ENCODE peak calls at places on chromosomes 12 and 14, in six cellular contexts. One of them, this sample, is unnamed.

GRCh38 chr12:29674463-29674862 is 109.3 kb downstream of the TMTC1 start:
- DNase-seq in COR-L47: no peak
- DNase-seq in HFFc6: no peak
- DNase-seq in fibroblast of the aortic adventitia: no peak
- DNase-seq in NCI-H2081: no peak
- DNase-seq in cardiac fibroblast: no peak
- DNase-seq in this sample: no peak

GRCh38 chr12:28998662-28999120 is 150.4 kb upstream of the FAR2 start:
- DNase-seq in cardiac fibroblast: peak
- DNase-seq in COR-L47: no peak
- DNase-seq in NCI-H2081: no peak
- DNase-seq in HFFc6: no peak
- DNase-seq in fibroblast of the aortic adventitia: peak
- DNase-seq in this sample: peak

GRCh38 chr12:1205512-1206060 is 214.6 kb downstream of the ERC1 start:
- DNase-seq in cardiac fibroblast: no peak
- DNase-seq in HFFc6: peak
- DNase-seq in COR-L47: no peak
- DNase-seq in NCI-H2081: no peak
- DNase-seq in fibroblast of the aortic adventitia: peak
- DNase-seq in this sample: no peak

GRCh38 chr12:127625372-127625771 is 641.6 kb upstream of the TMEM132C start:
- DNase-seq in NCI-H2081: no peak
- DNase-seq in cardiac fibroblast: no peak
- DNase-seq in HFFc6: no peak
- DNase-seq in fibroblast of the aortic adventitia: no peak
- DNase-seq in COR-L47: no peak
- DNase-seq in this sample: no peak

GRCh38 chr14:59154383-59154782 is 34.1 kb upstream of the DAAM1 start:
- DNase-seq in COR-L47: no peak
- DNase-seq in HFFc6: no peak
- DNase-seq in cardiac fibroblast: peak
- DNase-seq in NCI-H2081: no peak
- DNase-seq in fibroblast of the aortic adventitia: no peak
- DNase-seq in this sample: no peak

GRCh38 chr12:52202361-52203078 is 10.7 kb upstream of the KRT80 start:
- DNase-seq in cardiac fibroblast: peak
- DNase-seq in HFFc6: no peak
- DNase-seq in NCI-H2081: no peak
- DNase-seq in COR-L47: no peak
- DNase-seq in fibroblast of the aortic adventitia: no peak
- DNase-seq in this sample: no peak

GRCh38 chr14:85315891-85316290 is 214.1 kb upstream of the FLRT2 start:
- DNase-seq in HFFc6: no peak
- DNase-seq in fibroblast of the aortic adventitia: no peak
- DNase-seq in cardiac fibroblast: no peak
- DNase-seq in NCI-H2081: no peak
- DNase-seq in COR-L47: no peak
- DNase-seq in this sample: no peak

GRCh38 chr14:50944647-50945413 is 547 bp upstream of the PYGL start:
- DNase-seq in cardiac fibroblast: peak
- DNase-seq in HFFc6: no peak
- DNase-seq in NCI-H2081: peak
- DNase-seq in COR-L47: peak
- DNase-seq in fibroblast of the aortic adventitia: peak
- DNase-seq in this sample: no peak

GRCh38 chr14:64717870-64718269 is 13.6 kb downstream of the PLEKHG3 start:
- DNase-seq in HFFc6: no peak
- DNase-seq in cardiac fibroblast: no peak
- DNase-seq in fibroblast of the aortic adventitia: no peak
- DNase-seq in NCI-H2081: no peak
- DNase-seq in COR-L47: no peak
- DNase-seq in this sample: peak

GRCh38 chr12:69428351-69429048 is 41.7 kb upstream of the FRS2 start:
- DNase-seq in HFFc6: no peak
- DNase-seq in cardiac fibroblast: peak
- DNase-seq in fibroblast of the aortic adventitia: peak
- DNase-seq in COR-L47: no peak
- DNase-seq in NCI-H2081: no peak
- DNase-seq in this sample: no peak

GRCh38 chr14:89660183-89660582 is 243.2 kb upstream of the FOXN3 start:
- DNase-seq in fibroblast of the aortic adventitia: peak
- DNase-seq in HFFc6: peak
- DNase-seq in cardiac fibroblast: peak
- DNase-seq in COR-L47: no peak
- DNase-seq in NCI-H2081: no peak
- DNase-seq in this sample: no peak

GRCh38 chr12:109604132-109604585 is 30.6 kb downstream of the MVK start:
- DNase-seq in cardiac fibroblast: no peak
- DNase-seq in fibroblast of the aortic adventitia: no peak
- DNase-seq in NCI-H2081: no peak
- DNase-seq in HFFc6: no peak
- DNase-seq in COR-L47: no peak
- DNase-seq in this sample: no peak

GRCh38 chr12:4274396-4274959 is 916 bp downstream of the CCND2 start:
- DNase-seq in NCI-H2081: no peak
- DNase-seq in HFFc6: no peak
- DNase-seq in fibroblast of the aortic adventitia: no peak
- DNase-seq in COR-L47: no peak
- DNase-seq in cardiac fibroblast: no peak
- DNase-seq in this sample: peak

GRCh38 chr12:93883436-93884154 is 206.4 kb downstream of the CRADD start:
- DNase-seq in fibroblast of the aortic adventitia: peak
- DNase-seq in HFFc6: peak
- DNase-seq in COR-L47: no peak
- DNase-seq in cardiac fibroblast: peak
- DNase-seq in NCI-H2081: no peak
- DNase-seq in this sample: no peak

GRCh38 chr14:51929156-51929555 is 60.2 kb upstream of the RTRAF start:
- DNase-seq in HFFc6: peak
- DNase-seq in fibroblast of the aortic adventitia: peak
- DNase-seq in COR-L47: no peak
- DNase-seq in cardiac fibroblast: peak
- DNase-seq in NCI-H2081: no peak
- DNase-seq in this sample: no peak

GRCh38 chr14:100767003-100767787 is 40.5 kb downstream of the DLK1 start:
- DNase-seq in NCI-H2081: no peak
- DNase-seq in cardiac fibroblast: no peak
- DNase-seq in COR-L47: no peak
- DNase-seq in fibroblast of the aortic adventitia: no peak
- DNase-seq in HFFc6: no peak
- DNase-seq in this sample: peak

GRCh38 chr12:128796439-128797118 is 27.2 kb downstream of the SLC15A4 start:
- DNase-seq in cardiac fibroblast: no peak
- DNase-seq in COR-L47: no peak
- DNase-seq in fibroblast of the aortic adventitia: no peak
- DNase-seq in NCI-H2081: no peak
- DNase-seq in HFFc6: no peak
- DNase-seq in this sample: no peak

GRCh38 chr12:119613319-119613936 is 19.9 kb downstream of the TMEM233 start:
- DNase-seq in fibroblast of the aortic adventitia: peak
- DNase-seq in NCI-H2081: no peak
- DNase-seq in COR-L47: no peak
- DNase-seq in HFFc6: no peak
- DNase-seq in cardiac fibroblast: no peak
- DNase-seq in this sample: no peak

GRCh38 chr12:74903522-74903921 is 306.1 kb downstream of the KCNC2 start:
- DNase-seq in COR-L47: no peak
- DNase-seq in fibroblast of the aortic adventitia: no peak
- DNase-seq in cardiac fibroblast: no peak
- DNase-seq in HFFc6: no peak
- DNase-seq in NCI-H2081: no peak
- DNase-seq in this sample: peak

GRCh38 chr12:42315108-42315507 is 10.8 kb downstream of the ZCRB1 start:
- DNase-seq in cardiac fibroblast: no peak
- DNase-seq in HFFc6: no peak
- DNase-seq in COR-L47: no peak
- DNase-seq in NCI-H2081: no peak
- DNase-seq in fibroblast of the aortic adventitia: no peak
- DNase-seq in this sample: no peak

GRCh38 chr12:116381744-116382455 is 104.4 kb upstream of the MED13L start:
- DNase-seq in cardiac fibroblast: peak
- DNase-seq in COR-L47: no peak
- DNase-seq in NCI-H2081: no peak
- DNase-seq in fibroblast of the aortic adventitia: peak
- DNase-seq in HFFc6: peak
- DNase-seq in this sample: peak

GRCh38 chr12:49933793-49934192 is 16.7 kb upstream of the AQP2 start:
- DNase-seq in NCI-H2081: no peak
- DNase-seq in fibroblast of the aortic adventitia: peak
- DNase-seq in HFFc6: no peak
- DNase-seq in COR-L47: no peak
- DNase-seq in cardiac fibroblast: peak
- DNase-seq in this sample: no peak

GRCh38 chr14:23359167-23359626 is 5.8 kb downstream of the EFS start:
- DNase-seq in HFFc6: no peak
- DNase-seq in fibroblast of the aortic adventitia: no peak
- DNase-seq in COR-L47: no peak
- DNase-seq in cardiac fibroblast: no peak
- DNase-seq in NCI-H2081: no peak
- DNase-seq in this sample: no peak

GRCh38 chr12:124929649-124930419 is 15.4 kb upstream of the UBC start:
- DNase-seq in cardiac fibroblast: no peak
- DNase-seq in NCI-H2081: no peak
- DNase-seq in fibroblast of the aortic adventitia: no peak
- DNase-seq in HFFc6: no peak
- DNase-seq in COR-L47: no peak
- DNase-seq in this sample: no peak

GRCh38 chr14:53190938-53191337 is 37.8 kb upstream of the DDHD1 start:
- DNase-seq in COR-L47: no peak
- DNase-seq in cardiac fibroblast: peak
- DNase-seq in NCI-H2081: no peak
- DNase-seq in fibroblast of the aortic adventitia: peak
- DNase-seq in HFFc6: no peak
- DNase-seq in this sample: no peak

GRCh38 chr14:23299558-23299957 is 3.1 kb downstream of the PPP1R3E start:
- DNase-seq in COR-L47: peak
- DNase-seq in NCI-H2081: peak
- DNase-seq in HFFc6: peak
- DNase-seq in fibroblast of the aortic adventitia: peak
- DNase-seq in cardiac fibroblast: peak
- DNase-seq in this sample: no peak

GRCh38 chr12:11660624-11661023 is 11.2 kb downstream of the ETV6 start:
- DNase-seq in NCI-H2081: no peak
- DNase-seq in fibroblast of the aortic adventitia: no peak
- DNase-seq in cardiac fibroblast: no peak
- DNase-seq in HFFc6: no peak
- DNase-seq in COR-L47: no peak
- DNase-seq in this sample: no peak

GRCh38 chr12:27077586-27077985 is 4.8 kb downstream of the C12orf71 start:
- DNase-seq in NCI-H2081: no peak
- DNase-seq in fibroblast of the aortic adventitia: no peak
- DNase-seq in COR-L47: no peak
- DNase-seq in HFFc6: no peak
- DNase-seq in cardiac fibroblast: no peak
- DNase-seq in this sample: no peak

GRCh38 chr14:102772781-102773570 is 4.3 kb upstream of the TRAF3 start:
- DNase-seq in NCI-H2081: no peak
- DNase-seq in cardiac fibroblast: peak
- DNase-seq in fibroblast of the aortic adventitia: no peak
- DNase-seq in COR-L47: peak
- DNase-seq in HFFc6: no peak
- DNase-seq in this sample: peak

GRCh38 chr12:101857043-101857558 is 20.3 kb upstream of the DRAM1 start:
- DNase-seq in COR-L47: no peak
- DNase-seq in NCI-H2081: no peak
- DNase-seq in cardiac fibroblast: peak
- DNase-seq in fibroblast of the aortic adventitia: peak
- DNase-seq in HFFc6: peak
- DNase-seq in this sample: no peak